ENCODE peak calls at places on chromosome 9, in six cellular contexts. One of them, this sample, is unnamed.

GRCh38 chr9:21883642-21884041 is 81.2 kb downstream of the MTAP start:
- DNase-seq in stimulated activated CD8-positive, alpha-beta memory T cell treated with anti-CD3 and anti-CD28 coated beads, Interleukin-15, amount 100 ng/mL, for 4 hours: no peak
- DNase-seq in activated T-helper 1 cell treated with Interleukin-2 at 50 U/mL for 16 hours: no peak
- DNase-seq in RCC 7860: no peak
- DNase-seq in HTR-8/SVneo: no peak
- DNase-seq in activated CD4-positive, CD25-positive, alpha-beta regulatory T cell: no peak
- DNase-seq in this sample: no peak

GRCh38 chr9:131473891-131474290 is 28.8 kb upstream of the POMT1 start:
- DNase-seq in stimulated activated CD8-positive, alpha-beta memory T cell treated with anti-CD3 and anti-CD28 coated beads, Interleukin-15, amount 100 ng/mL, for 4 hours: no peak
- DNase-seq in activated T-helper 1 cell treated with Interleukin-2 at 50 U/mL for 16 hours: no peak
- DNase-seq in RCC 7860: no peak
- DNase-seq in HTR-8/SVneo: no peak
- DNase-seq in activated CD4-positive, CD25-positive, alpha-beta regulatory T cell: no peak
- DNase-seq in this sample: no peak

GRCh38 chr9:38117646-38118045 is 48.6 kb upstream of the SHB start:
- DNase-seq in stimulated activated CD8-positive, alpha-beta memory T cell treated with anti-CD3 and anti-CD28 coated beads, Interleukin-15, amount 100 ng/mL, for 4 hours: no peak
- DNase-seq in activated T-helper 1 cell treated with Interleukin-2 at 50 U/mL for 16 hours: no peak
- DNase-seq in RCC 7860: no peak
- DNase-seq in HTR-8/SVneo: no peak
- DNase-seq in activated CD4-positive, CD25-positive, alpha-beta regulatory T cell: no peak
- DNase-seq in this sample: peak

GRCh38 chr9:129343697-129344375 is 165.8 kb upstream of the IER5L start:
- DNase-seq in stimulated activated CD8-positive, alpha-beta memory T cell treated with anti-CD3 and anti-CD28 coated beads, Interleukin-15, amount 100 ng/mL, for 4 hours: no peak
- DNase-seq in activated T-helper 1 cell treated with Interleukin-2 at 50 U/mL for 16 hours: no peak
- DNase-seq in RCC 7860: no peak
- DNase-seq in HTR-8/SVneo: no peak
- DNase-seq in activated CD4-positive, CD25-positive, alpha-beta regulatory T cell: no peak
- DNase-seq in this sample: no peak

GRCh38 chr9:518540-518939 is 303.9 kb downstream of the DOCK8 start:
- DNase-seq in stimulated activated CD8-positive, alpha-beta memory T cell treated with anti-CD3 and anti-CD28 coated beads, Interleukin-15, amount 100 ng/mL, for 4 hours: no peak
- DNase-seq in activated T-helper 1 cell treated with Interleukin-2 at 50 U/mL for 16 hours: no peak
- DNase-seq in RCC 7860: no peak
- DNase-seq in HTR-8/SVneo: no peak
- DNase-seq in activated CD4-positive, CD25-positive, alpha-beta regulatory T cell: no peak
- DNase-seq in this sample: no peak

GRCh38 chr9:137973829-137974416 is 96.3 kb downstream of the CACNA1B start:
- DNase-seq in stimulated activated CD8-positive, alpha-beta memory T cell treated with anti-CD3 and anti-CD28 coated beads, Interleukin-15, amount 100 ng/mL, for 4 hours: no peak
- DNase-seq in activated T-helper 1 cell treated with Interleukin-2 at 50 U/mL for 16 hours: no peak
- DNase-seq in RCC 7860: no peak
- DNase-seq in HTR-8/SVneo: no peak
- DNase-seq in activated CD4-positive, CD25-positive, alpha-beta regulatory T cell: no peak
- DNase-seq in this sample: no peak

GRCh38 chr9:84141762-84142370 is 161.3 kb downstream of the RMI1 start:
- DNase-seq in stimulated activated CD8-positive, alpha-beta memory T cell treated with anti-CD3 and anti-CD28 coated beads, Interleukin-15, amount 100 ng/mL, for 4 hours: no peak
- DNase-seq in activated T-helper 1 cell treated with Interleukin-2 at 50 U/mL for 16 hours: no peak
- DNase-seq in RCC 7860: no peak
- DNase-seq in HTR-8/SVneo: no peak
- DNase-seq in activated CD4-positive, CD25-positive, alpha-beta regulatory T cell: no peak
- DNase-seq in this sample: no peak

GRCh38 chr9:34550016-34550680 is 27.4 kb upstream of the ENHO start:
- DNase-seq in stimulated activated CD8-positive, alpha-beta memory T cell treated with anti-CD3 and anti-CD28 coated beads, Interleukin-15, amount 100 ng/mL, for 4 hours: no peak
- DNase-seq in activated T-helper 1 cell treated with Interleukin-2 at 50 U/mL for 16 hours: no peak
- DNase-seq in RCC 7860: no peak
- DNase-seq in HTR-8/SVneo: no peak
- DNase-seq in activated CD4-positive, CD25-positive, alpha-beta regulatory T cell: no peak
- DNase-seq in this sample: no peak

GRCh38 chr9:94135222-94135621 is 51.0 kb downstream of the PTPDC1 start:
- DNase-seq in stimulated activated CD8-positive, alpha-beta memory T cell treated with anti-CD3 and anti-CD28 coated beads, Interleukin-15, amount 100 ng/mL, for 4 hours: no peak
- DNase-seq in activated T-helper 1 cell treated with Interleukin-2 at 50 U/mL for 16 hours: no peak
- DNase-seq in RCC 7860: no peak
- DNase-seq in HTR-8/SVneo: no peak
- DNase-seq in activated CD4-positive, CD25-positive, alpha-beta regulatory T cell: no peak
- DNase-seq in this sample: peak

GRCh38 chr9:131180454-131180853 is 55.1 kb downstream of the NUP214 start:
- DNase-seq in stimulated activated CD8-positive, alpha-beta memory T cell treated with anti-CD3 and anti-CD28 coated beads, Interleukin-15, amount 100 ng/mL, for 4 hours: no peak
- DNase-seq in activated T-helper 1 cell treated with Interleukin-2 at 50 U/mL for 16 hours: no peak
- DNase-seq in RCC 7860: no peak
- DNase-seq in HTR-8/SVneo: no peak
- DNase-seq in activated CD4-positive, CD25-positive, alpha-beta regulatory T cell: no peak
- DNase-seq in this sample: no peak